ENCODE peak calls at places on chromosomes 13 and 19, in six cellular contexts. One of them, this sample, is unnamed.

GRCh38 chr13:114101325-114101821 is 31.1 kb downstream of the RASA3 start:
- DNase-seq in heart right ventricle: peak; percentile 34
- DNase-seq in upper lobe of right lung: peak; percentile 62
- DNase-seq in body of pancreas: no peak
- DNase-seq in PC-3: no peak
- DNase-seq in hepatocyte: no peak
- DNase-seq in this sample: no peak

GRCh38 chr19:2866495-2867024 is 575 bp upstream of the ZNF556 start:
- DNase-seq in hepatocyte: no peak
- DNase-seq in heart right ventricle: no peak
- DNase-seq in PC-3: no peak
- DNase-seq in upper lobe of right lung: no peak
- DNase-seq in body of pancreas: no peak
- DNase-seq in this sample: no peak

GRCh38 chr19:43581467-43581866 is 5.9 kb downstream of the PINLYP start:
- DNase-seq in upper lobe of right lung: no peak
- DNase-seq in heart right ventricle: no peak
- DNase-seq in PC-3: no peak
- DNase-seq in hepatocyte: no peak
- DNase-seq in body of pancreas: no peak
- DNase-seq in this sample: no peak

GRCh38 chr13:37369618-37370017 is 228.9 kb downstream of the POSTN start:
- DNase-seq in PC-3: no peak
- DNase-seq in body of pancreas: no peak
- DNase-seq in hepatocyte: no peak
- DNase-seq in heart right ventricle: no peak
- DNase-seq in upper lobe of right lung: no peak
- DNase-seq in this sample: no peak

GRCh38 chr13:111594606-111595005 is 274.2 kb downstream of the TEX29 start:
- DNase-seq in body of pancreas: no peak
- DNase-seq in hepatocyte: no peak
- DNase-seq in upper lobe of right lung: peak; percentile 48
- DNase-seq in PC-3: no peak
- DNase-seq in heart right ventricle: no peak
- DNase-seq in this sample: no peak

GRCh38 chr13:35720690-35721554 is 244.4 kb upstream of the MAB21L1 start:
- DNase-seq in PC-3: peak; percentile 70
- DNase-seq in hepatocyte: peak; percentile 78
- DNase-seq in upper lobe of right lung: no peak
- DNase-seq in heart right ventricle: peak; percentile 56
- DNase-seq in body of pancreas: peak; percentile 39
- DNase-seq in this sample: no peak

GRCh38 chr13:29969286-29969685 is 118.9 kb upstream of the UBL3 start:
- DNase-seq in upper lobe of right lung: no peak
- DNase-seq in body of pancreas: no peak
- DNase-seq in PC-3: peak; percentile 74
- DNase-seq in heart right ventricle: no peak
- DNase-seq in hepatocyte: no peak
- DNase-seq in this sample: no peak

GRCh38 chr19:49676136-49676689 is 858 bp upstream of the PRMT1 start:
- DNase-seq in body of pancreas: peak; percentile 88
- DNase-seq in heart right ventricle: peak; percentile 80
- DNase-seq in upper lobe of right lung: peak; percentile 90
- DNase-seq in PC-3: peak; percentile 86
- DNase-seq in hepatocyte: peak; percentile 94
- DNase-seq in this sample: no peak

GRCh38 chr13:43368003-43368402 is 344.6 kb downstream of the DNAJC15 start:
- DNase-seq in upper lobe of right lung: no peak
- DNase-seq in body of pancreas: no peak
- DNase-seq in hepatocyte: peak; percentile 22
- DNase-seq in heart right ventricle: no peak
- DNase-seq in PC-3: no peak
- DNase-seq in this sample: no peak

GRCh38 chr13:34070006-34070405 is 252.1 kb downstream of the RFC3 start:
- DNase-seq in hepatocyte: no peak
- DNase-seq in heart right ventricle: no peak
- DNase-seq in upper lobe of right lung: no peak
- DNase-seq in PC-3: peak; percentile 47
- DNase-seq in body of pancreas: no peak
- DNase-seq in this sample: no peak

GRCh38 chr19:17020380-17020779 is 6.2 kb downstream of the CPAMD8 start:
- DNase-seq in heart right ventricle: no peak
- DNase-seq in PC-3: no peak
- DNase-seq in upper lobe of right lung: no peak
- DNase-seq in body of pancreas: no peak
- DNase-seq in hepatocyte: no peak
- DNase-seq in this sample: no peak

GRCh38 chr13:75145926-75146325 is 336.0 kb downstream of the TBC1D4 start:
- DNase-seq in upper lobe of right lung: no peak
- DNase-seq in heart right ventricle: no peak
- DNase-seq in hepatocyte: no peak
- DNase-seq in body of pancreas: no peak
- DNase-seq in PC-3: no peak
- DNase-seq in this sample: no peak

GRCh38 chr13:69579351-69579750 is 528.3 kb upstream of the ATXN8OS start:
- DNase-seq in body of pancreas: no peak
- DNase-seq in PC-3: peak; percentile 7
- DNase-seq in heart right ventricle: no peak
- DNase-seq in upper lobe of right lung: no peak
- DNase-seq in hepatocyte: peak; percentile 40
- DNase-seq in this sample: no peak

DNA sequence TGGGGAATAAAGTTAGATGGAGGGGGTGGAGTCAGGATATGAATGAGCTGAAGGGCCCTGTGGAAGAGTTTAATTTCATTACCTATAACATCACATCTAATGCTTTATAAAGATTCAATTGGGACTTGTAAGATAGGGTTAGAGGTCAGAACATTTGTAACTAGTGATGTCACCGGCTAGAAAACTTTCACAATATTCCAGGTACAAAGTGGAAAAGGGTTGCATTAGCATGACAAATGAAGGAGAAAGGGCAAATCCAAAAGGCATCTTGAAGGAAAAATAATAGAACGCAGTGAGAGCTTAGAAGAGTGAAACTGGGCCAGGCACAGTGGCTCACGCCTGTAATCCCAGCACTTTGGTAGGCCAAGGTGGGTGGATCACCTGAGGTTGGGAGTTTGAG is 7.6 kb downstream of the MBNL2 start:
- DNase-seq in upper lobe of right lung: no peak
- DNase-seq in heart right ventricle: no peak
- DNase-seq in body of pancreas: no peak
- DNase-seq in PC-3: no peak
- DNase-seq in hepatocyte: no peak
- DNase-seq in this sample: no peak
- H3K4me1 ChIP-seq in upper lobe of right lung: peaks cover 65% of the 10 kb centered on the region
- H3K4me1 ChIP-seq in heart right ventricle: peaks cover 78% of the 10 kb centered on the region
- H3K4me1 ChIP-seq in body of pancreas: peaks cover 79% of the 10 kb centered on the region
- H3K4me1 ChIP-seq in PC-3: peaks cover 21% of the 10 kb centered on the region
- H3K4me1 ChIP-seq in hepatocyte: peaks cover 42% of the 10 kb centered on the region
- H3K4me1 ChIP-seq in this sample: peaks cover 33% of the 10 kb centered on the region

DNA sequence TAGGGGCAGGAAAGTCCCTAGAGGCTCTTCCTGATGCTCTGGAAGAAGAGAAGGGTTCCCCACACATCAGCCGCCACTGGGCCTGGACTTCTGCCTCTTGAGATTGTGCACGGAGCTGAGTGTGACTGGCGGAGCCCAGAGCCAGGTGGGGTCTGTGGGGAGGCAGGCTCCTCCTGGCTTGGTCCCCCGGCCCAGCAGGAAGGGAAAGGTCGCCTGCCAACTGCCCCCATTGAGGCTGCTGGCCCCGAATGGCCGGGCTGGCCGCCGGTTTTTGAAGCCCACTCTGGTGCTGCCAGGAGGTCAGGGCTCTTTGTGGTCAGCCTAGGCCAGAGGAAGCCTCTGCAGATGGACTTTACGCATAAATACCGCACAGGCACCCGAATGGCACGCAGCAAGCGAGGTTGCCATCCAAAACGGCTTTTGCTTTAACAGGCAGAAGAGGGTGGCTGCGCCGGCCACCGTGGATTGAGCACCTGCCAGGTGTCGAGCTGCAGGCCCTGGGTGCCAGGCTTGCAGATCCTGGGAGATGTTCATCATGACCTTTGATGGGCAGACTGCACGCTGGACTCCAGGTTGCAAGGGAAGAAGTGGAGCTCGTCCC is 5.0 kb downstream of the DAZAP1 start:
- DNase-seq in body of pancreas: no peak
- DNase-seq in PC-3: no peak
- DNase-seq in upper lobe of right lung: no peak
- DNase-seq in hepatocyte: no peak
- DNase-seq in heart right ventricle: no peak
- DNase-seq in this sample: no peak
- H3K4me1 ChIP-seq in body of pancreas: peaks cover 88% of the 10 kb centered on the region
- H3K4me1 ChIP-seq in PC-3: peaks cover 41% of the 10 kb centered on the region
- H3K4me1 ChIP-seq in upper lobe of right lung: peaks cover 81% of the 10 kb centered on the region
- H3K4me1 ChIP-seq in hepatocyte: peaks cover 62% of the 10 kb centered on the region
- H3K4me1 ChIP-seq in heart right ventricle: peaks cover 70% of the 10 kb centered on the region
- H3K4me1 ChIP-seq in this sample: peaks cover 76% of the 10 kb centered on the region

GRCh38 chr19:46862974-46863632 is 2.3 kb downstream of the ARHGAP35 start:
- DNase-seq in PC-3: no peak
- DNase-seq in upper lobe of right lung: peak; percentile 33
- DNase-seq in heart right ventricle: no peak
- DNase-seq in body of pancreas: no peak
- DNase-seq in hepatocyte: no peak
- DNase-seq in this sample: no peak
- H3K4me1 ChIP-seq in PC-3: peaks cover 61% of the 10 kb centered on the region
- H3K4me1 ChIP-seq in upper lobe of right lung: peaks cover 63% of the 10 kb centered on the region
- H3K4me1 ChIP-seq in heart right ventricle: peaks cover 50% of the 10 kb centered on the region
- H3K4me1 ChIP-seq in body of pancreas: peaks cover 70% of the 10 kb centered on the region
- H3K4me1 ChIP-seq in hepatocyte: peaks cover 48% of the 10 kb centered on the region
- H3K4me1 ChIP-seq in this sample: peaks cover 51% of the 10 kb centered on the region

DNA sequence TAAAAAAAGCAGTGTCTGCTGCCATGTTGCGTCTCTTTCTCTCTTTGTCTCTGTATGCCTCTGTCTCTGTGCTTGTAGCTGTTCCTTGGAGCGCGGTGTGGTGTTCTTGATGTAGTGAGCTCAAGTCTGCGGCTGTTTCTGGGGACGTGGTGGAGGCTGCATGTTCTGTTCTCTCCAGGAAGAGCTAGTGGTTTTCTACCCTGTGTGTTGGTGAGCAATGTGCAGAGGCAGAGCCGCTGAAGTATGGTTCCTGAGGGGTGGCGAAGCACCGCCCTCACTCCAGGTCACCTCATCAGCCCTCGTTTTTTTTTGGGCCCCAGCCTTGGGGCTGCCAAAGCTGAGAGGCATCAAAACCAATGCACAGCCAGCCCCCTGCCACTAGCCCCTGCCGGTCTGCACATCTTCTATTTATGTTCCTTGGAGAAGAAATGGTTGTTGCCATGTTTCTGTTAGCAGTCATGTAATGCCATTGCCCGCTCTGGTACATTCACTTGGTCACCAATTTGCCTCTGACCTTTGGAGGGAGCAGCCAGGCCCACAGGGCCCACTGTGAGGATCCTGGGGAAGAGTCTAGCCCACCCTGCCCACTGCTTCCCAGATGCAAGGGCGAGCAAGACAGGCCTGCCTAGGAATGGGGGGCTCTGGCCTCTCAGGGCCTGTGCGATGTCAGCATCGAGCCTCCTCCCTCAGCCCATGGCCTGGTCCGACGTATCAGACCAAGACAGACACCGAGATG is 7.2 kb downstream of the HNRNPL start:
- DNase-seq in body of pancreas: no peak
- DNase-seq in heart right ventricle: no peak
- DNase-seq in PC-3: no peak
- DNase-seq in upper lobe of right lung: no peak
- DNase-seq in hepatocyte: no peak
- DNase-seq in this sample: peak; percentile 40
- H3K4me1 ChIP-seq in body of pancreas: peaks cover 73% of the 10 kb centered on the region
- H3K4me1 ChIP-seq in heart right ventricle: peaks cover 19% of the 10 kb centered on the region
- H3K4me1 ChIP-seq in PC-3: peaks cover 34% of the 10 kb centered on the region
- H3K4me1 ChIP-seq in upper lobe of right lung: peaks cover 20% of the 10 kb centered on the region
- H3K4me1 ChIP-seq in hepatocyte: peaks cover 21% of the 10 kb centered on the region
- H3K4me1 ChIP-seq in this sample: peaks cover 75% of the 10 kb centered on the region

This sample was measured in CD4-positive, CD25-positive, alpha-beta regulatory T cell.